ENCODE peak calls at places on chromosomes 6 and 20, in seven cellular contexts. I is A549, M is astrocyte, G is cardiac fibroblast, D is left ventricle myocardium inferior, F is NB4, B is choroid plexus epithelial cell. U is an unnamed sample.

GRCh38 chr6:43093361-43094289 is 17.5 kb downstream of the PTK7 start:
- DNase-seq in I (no peak), M (peak; percentile 92), G (peak; percentile 64), D (no peak), F (no peak), B (peak; percentile 60), U (no peak)

GRCh38 chr20:7152071-7152470 is 384.6 kb downstream of the BMP2 start:
- DNase-seq in I (no peak), M (peak; percentile 10), G (peak; percentile 10), D (no peak), F (no peak), B (peak; percentile 30), U (no peak)

GRCh38 chr20:6845141-6845540 is 77.7 kb downstream of the BMP2 start:
- DNase-seq in I (no peak), M (no peak), G (no peak), D (no peak), F (no peak), B (no peak), U (no peak)

GRCh38 chr20:13199279-13199678 is 21.8 kb upstream of the ISM1 start:
- DNase-seq in I (no peak), M (no peak), G (no peak), D (no peak), F (no peak), B (no peak), U (no peak)

GRCh38 chr20:38447931-38448675 is 13.0 kb upstream of the SNHG17 start:
- DNase-seq in I (no peak), M (no peak), G (no peak), D (no peak), F (peak; percentile 74), B (no peak), U (no peak)

GRCh38 chr6:10837009-10837691 is 1.2 kb downstream of the MAK start:
- DNase-seq in I (peak; percentile 43), M (no peak), G (peak; percentile 6), D (peak; percentile 36), F (peak; percentile 53), B (peak; percentile 6), U (peak; percentile 46)

GRCh38 chr6:5081955-5082354 is 3.2 kb upstream of the PPP1R3G start:
- DNase-seq in I (no peak), M (no peak), G (no peak), D (no peak), F (no peak), B (no peak), U (no peak)

GRCh38 chr6:170532867-170533488 is 20.1 kb downstream of the PSMB1 start:
- DNase-seq in I (no peak), M (peak; percentile 6), G (no peak), D (no peak), F (no peak), B (peak; percentile 28), U (no peak)

GRCh38 chr6:111884068-111884467 is 10.8 kb upstream of the FYN start:
- DNase-seq in I (no peak), M (no peak), G (no peak), D (no peak), F (no peak), B (no peak), U (no peak)

GRCh38 chr6:145199961-145200360 is 535.4 kb downstream of the EPM2A start:
- DNase-seq in I (no peak), M (peak; percentile 10), G (no peak), D (no peak), F (no peak), B (peak; percentile 43), U (no peak)

GRCh38 chr6:33962673-33963072 is 158.9 kb upstream of the MLN start:
- DNase-seq in I (no peak), M (no peak), G (no peak), D (no peak), F (no peak), B (no peak), U (no peak)

GRCh38 chr6:42374027-42374669 is 77.6 kb downstream of the TRERF1 start:
- DNase-seq in I (no peak), M (no peak), G (no peak), D (no peak), F (peak; percentile 61), B (no peak), U (no peak)

GRCh38 chr6:165676435-165677068 is 13.5 kb upstream of the PDE10A start:
- DNase-seq in I (no peak), M (peak; percentile 63), G (peak; percentile 97), D (peak; percentile 61), F (no peak), B (peak; percentile 80), U (no peak)

GRCh38 chr20:38272961-38273360 is 12.4 kb upstream of the KIAA1755 start:
- DNase-seq in I (no peak), M (peak; percentile 78), G (peak; percentile 66), D (no peak), F (no peak), B (peak; percentile 91), U (no peak)

GRCh38 chr20:39773380-39774000 is 811.3 kb downstream of the DHX35 start:
- DNase-seq in I (no peak), M (peak; percentile 23), G (no peak), D (no peak), F (no peak), B (peak; percentile 14), U (no peak)

DNA sequence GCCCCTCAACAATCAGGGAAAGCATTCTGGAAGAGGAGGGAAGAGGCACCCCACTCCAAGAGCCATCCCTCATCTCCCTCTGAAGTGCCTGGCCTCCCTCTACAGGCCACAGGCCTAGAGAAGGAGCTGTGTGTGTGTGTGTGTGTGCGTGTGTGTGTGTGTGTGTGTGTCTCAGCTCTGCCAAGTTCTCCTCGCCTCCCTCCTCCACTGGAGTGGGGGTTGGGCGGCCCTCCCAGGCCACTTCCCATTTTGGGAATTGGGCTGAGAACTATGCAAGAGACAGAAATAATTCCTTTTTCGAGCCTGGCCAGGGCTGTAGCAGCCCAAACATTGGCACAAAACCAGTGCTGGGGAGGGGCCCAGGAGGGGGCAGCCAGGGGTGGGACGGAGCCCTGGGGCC is 35.7 kb downstream of the KCNB1 start:
- DNase-seq in I (no peak), M (peak; percentile 29), G (peak; percentile 83), D (peak; percentile 84), F (no peak), B (peak; percentile 56), U (peak; percentile 39)
- TF ChIP-seq CTCF in I (no peak), M (no peak), G (no peak), D (peak; percentile 12), F (no peak), B (peak; percentile 10), U (no peak)

GRCh38 chr6:154653385-154653784 is 79.8 kb upstream of the SCAF8 start:
- DNase-seq in I (no peak), M (no peak), G (peak; percentile 51), D (no peak), F (no peak), B (peak; percentile 47), U (no peak)
- TF ChIP-seq CTCF in I (no peak), M (no peak), G (no peak), D (no peak), F (no peak), B (no peak), U (no peak)

GRCh38 chr6:160755168-160755567 is 53.1 kb downstream of the PLG start:
- DNase-seq in I (no peak), M (no peak), G (no peak), D (no peak), F (no peak), B (no peak), U (no peak)

GRCh38 chr6:160756021-160756420 is 54.0 kb downstream of the PLG start:
- DNase-seq in I (no peak), M (no peak), G (no peak), D (no peak), F (no peak), B (no peak), U (no peak)

GRCh38 chr6:160750276-160750689 is 48.2 kb downstream of the PLG start:
- DNase-seq in I (no peak), M (no peak), G (no peak), D (no peak), F (peak; percentile 23), B (no peak), U (peak; percentile 57)
- TF ChIP-seq CTCF in I (peak; percentile 32), M (no peak), G (no peak), D (peak; percentile 34), F (peak; percentile 44), B (peak; percentile 11), U (peak; percentile 53)

GRCh38 chr6:1916334-1916985 is 306.7 kb downstream of the FOXC1 start:
- DNase-seq in I (no peak), M (peak; percentile 83), G (peak; percentile 17), D (no peak), F (no peak), B (peak; percentile 37), U (no peak)
- TF ChIP-seq CTCF in I (no peak), M (no peak), G (no peak), D (no peak), F (no peak), B (no peak), U (no peak)

DNA sequence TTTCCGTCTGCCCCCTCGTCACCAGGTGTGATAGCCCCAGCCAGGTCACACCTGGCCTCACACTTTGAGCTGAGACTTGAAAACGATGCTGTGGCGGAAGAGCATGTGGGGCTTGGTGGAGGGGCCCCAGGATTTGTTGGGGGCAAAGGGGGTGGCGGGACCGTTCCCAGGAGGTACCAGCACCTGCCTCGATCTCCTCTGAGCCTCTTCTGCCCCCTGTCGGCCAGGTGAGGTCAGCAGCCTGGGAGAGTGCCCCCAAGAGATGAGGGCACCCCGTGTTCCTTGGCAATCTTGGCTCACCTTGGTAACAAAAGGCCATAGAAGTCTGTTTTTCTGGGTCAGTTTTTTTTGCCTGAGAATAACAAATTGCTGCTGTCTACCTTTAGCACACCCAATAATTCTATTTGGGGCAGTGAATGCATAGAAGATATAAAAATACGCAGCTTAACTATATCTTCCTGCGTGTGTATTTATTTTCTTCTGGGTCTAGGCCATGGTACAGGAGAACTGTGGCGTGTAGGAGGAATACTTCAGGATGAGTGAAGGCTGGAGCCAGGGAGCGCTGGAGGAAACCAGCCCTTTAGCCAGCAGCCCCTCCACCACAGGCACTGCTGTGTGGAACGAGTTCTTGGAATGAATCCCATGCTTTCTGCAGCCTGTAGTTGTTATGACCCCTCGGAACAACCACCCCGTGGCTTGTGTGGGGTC is 25.2 kb downstream of the SPATA2 start:
- DNase-seq in I (no peak), M (no peak), G (no peak), D (no peak), F (no peak), B (no peak), U (no peak)
- TF ChIP-seq CTCF in I (peak; percentile 45), M (no peak), G (no peak), D (peak; percentile 18), F (no peak), B (peak; percentile 29), U (no peak)

GRCh38 chr20:61461459-61461858 is 209.4 kb downstream of the CDH4 start:
- DNase-seq in I (no peak), M (no peak), G (no peak), D (no peak), F (no peak), B (no peak), U (no peak)

GRCh38 chr20:61459266-61459665 is 207.2 kb downstream of the CDH4 start:
- DNase-seq in I (no peak), M (no peak), G (no peak), D (no peak), F (no peak), B (no peak), U (no peak)

GRCh38 chr20:61458146-61458746 is 206.2 kb downstream of the CDH4 start:
- DNase-seq in I (no peak), M (no peak), G (no peak), D (no peak), F (no peak), B (no peak), U (no peak)

GRCh38 chr20:61459705-61460104 is 207.6 kb downstream of the CDH4 start:
- DNase-seq in I (no peak), M (no peak), G (no peak), D (no peak), F (no peak), B (no peak), U (no peak)

GRCh38 chr20:61460261-61461047 is 208.4 kb downstream of the CDH4 start:
- DNase-seq in I (no peak), M (no peak), G (no peak), D (no peak), F (no peak), B (no peak), U (no peak)
- TF ChIP-seq CTCF in I (no peak), M (no peak), G (no peak), D (no peak), F (no peak), B (no peak), U (no peak)